ENCODE peak calls at places on chromosomes 6 and 20, in six cellular contexts. One of them, this sample, is unnamed.
A peak's percentile ranks its signal among the peaks of the same experiment; 100 is the strongest.

GRCh38 chr20:50721881-50722281 is 9.5 kb upstream of the PARD6B start:
- DNase-seq in right cardiac atrium: peak; percentile 73
- DNase-seq in stomach: peak; percentile 31
- DNase-seq in A549: no peak
- DNase-seq in heart right ventricle: peak; percentile 52
- DNase-seq in astrocyte: no peak
- DNase-seq in this sample: no peak

GRCh38 chr6:21188505-21189223 is 404.9 kb upstream of the SOX4 start:
- DNase-seq in right cardiac atrium: no peak
- DNase-seq in stomach: no peak
- DNase-seq in A549: no peak
- DNase-seq in heart right ventricle: no peak
- DNase-seq in astrocyte: no peak
- DNase-seq in this sample: no peak

GRCh38 chr6:14031516-14031915 is 86.1 kb upstream of the CD83 start:
- DNase-seq in right cardiac atrium: no peak
- DNase-seq in stomach: no peak
- DNase-seq in A549: no peak
- DNase-seq in heart right ventricle: no peak
- DNase-seq in astrocyte: peak; percentile 52
- DNase-seq in this sample: no peak

GRCh38 chr20:32527447-32528055 is 57.6 kb downstream of the NOL4L start:
- DNase-seq in right cardiac atrium: peak; percentile 80
- DNase-seq in stomach: no peak
- DNase-seq in A549: no peak
- DNase-seq in heart right ventricle: no peak
- DNase-seq in astrocyte: no peak
- DNase-seq in this sample: no peak

GRCh38 chr20:48205786-48206185 is 420.5 kb upstream of the SULF2 start:
- DNase-seq in right cardiac atrium: no peak
- DNase-seq in stomach: no peak
- DNase-seq in A549: no peak
- DNase-seq in heart right ventricle: no peak
- DNase-seq in astrocyte: no peak
- DNase-seq in this sample: no peak

GRCh38 chr20:1341561-1342265 is 12.8 kb upstream of the SDCBP2 start:
- DNase-seq in right cardiac atrium: no peak
- DNase-seq in stomach: no peak
- DNase-seq in A549: no peak
- DNase-seq in heart right ventricle: no peak
- DNase-seq in astrocyte: peak; percentile 59
- DNase-seq in this sample: no peak

GRCh38 chr20:24866008-24866407 is 83.1 kb upstream of the CST7 start:
- DNase-seq in right cardiac atrium: no peak
- DNase-seq in stomach: no peak
- DNase-seq in A549: no peak
- DNase-seq in heart right ventricle: no peak
- DNase-seq in astrocyte: no peak
- DNase-seq in this sample: no peak

GRCh38 chr20:34180460-34181108 is 60.6 kb upstream of the ASIP start:
- DNase-seq in right cardiac atrium: no peak
- DNase-seq in stomach: no peak
- DNase-seq in A549: no peak
- DNase-seq in heart right ventricle: no peak
- DNase-seq in astrocyte: no peak
- DNase-seq in this sample: no peak

GRCh38 chr6:42405025-42405424 is 46.7 kb downstream of the TRERF1 start:
- DNase-seq in right cardiac atrium: no peak
- DNase-seq in stomach: no peak
- DNase-seq in A549: no peak
- DNase-seq in heart right ventricle: peak; percentile 31
- DNase-seq in astrocyte: peak; percentile 76
- DNase-seq in this sample: no peak

GRCh38 chr6:67680297-67680932 is 954.7 kb upstream of the ADGRB3 start:
- DNase-seq in right cardiac atrium: no peak
- DNase-seq in stomach: no peak
- DNase-seq in A549: no peak
- DNase-seq in heart right ventricle: no peak
- DNase-seq in astrocyte: peak; percentile 46
- DNase-seq in this sample: no peak

GRCh38 chr6:169253341-169253740 is 305 bp downstream of the THBS2 start:
- DNase-seq in right cardiac atrium: no peak
- DNase-seq in stomach: no peak
- DNase-seq in A549: no peak
- DNase-seq in heart right ventricle: no peak
- DNase-seq in astrocyte: no peak
- DNase-seq in this sample: no peak

GRCh38 chr20:35886537-35886936 is 67.8 kb downstream of the SCAND1 start:
- DNase-seq in right cardiac atrium: peak; percentile 73
- DNase-seq in stomach: no peak
- DNase-seq in A549: no peak
- DNase-seq in heart right ventricle: peak; percentile 74
- DNase-seq in astrocyte: no peak
- DNase-seq in this sample: no peak

GRCh38 chr20:7232796-7233195 is 465.3 kb downstream of the BMP2 start:
- DNase-seq in right cardiac atrium: no peak
- DNase-seq in stomach: no peak
- DNase-seq in A549: no peak
- DNase-seq in heart right ventricle: no peak
- DNase-seq in astrocyte: no peak
- DNase-seq in this sample: no peak

GRCh38 chr6:36945301-36945700 is 9.2 kb upstream of the PI16 start:
- DNase-seq in right cardiac atrium: no peak
- DNase-seq in stomach: no peak
- DNase-seq in A549: no peak
- DNase-seq in heart right ventricle: no peak
- DNase-seq in astrocyte: no peak
- DNase-seq in this sample: no peak

GRCh38 chr6:13267142-13267621 is 61.2 kb downstream of the TBC1D7 start:
- DNase-seq in right cardiac atrium: no peak
- DNase-seq in stomach: no peak
- DNase-seq in A549: no peak
- DNase-seq in heart right ventricle: no peak
- DNase-seq in astrocyte: peak; percentile 20
- DNase-seq in this sample: no peak

GRCh38 chr6:170087946-170088348 is 202.9 kb downstream of the DLL1 start:
- DNase-seq in right cardiac atrium: peak; percentile 65
- DNase-seq in stomach: peak; percentile 35
- DNase-seq in A549: no peak
- DNase-seq in heart right ventricle: no peak
- DNase-seq in astrocyte: no peak
- DNase-seq in this sample: no peak

GRCh38 chr6:56757585-56757984 is 114.9 kb upstream of the DST start:
- DNase-seq in right cardiac atrium: no peak
- DNase-seq in stomach: peak; percentile 69
- DNase-seq in A549: peak; percentile 72
- DNase-seq in heart right ventricle: no peak
- DNase-seq in astrocyte: no peak
- DNase-seq in this sample: no peak

GRCh38 chr20:63696311-63696627 is 183 bp upstream of the TNFRSF6B start:
- DNase-seq in right cardiac atrium: peak; percentile 65
- DNase-seq in stomach: no peak
- DNase-seq in A549: no peak
- DNase-seq in heart right ventricle: peak; percentile 12
- DNase-seq in astrocyte: peak; percentile 33
- DNase-seq in this sample: no peak

GRCh38 chr20:10524643-10525042 is 89.5 kb downstream of the SLX4IP start:
- DNase-seq in right cardiac atrium: no peak
- DNase-seq in stomach: no peak
- DNase-seq in A549: peak; percentile 50
- DNase-seq in heart right ventricle: no peak
- DNase-seq in astrocyte: peak; percentile 65
- DNase-seq in this sample: no peak

GRCh38 chr6:142323377-142323776 is 21.6 kb downstream of the ADGRG6 start:
- DNase-seq in right cardiac atrium: no peak
- DNase-seq in stomach: no peak
- DNase-seq in A549: peak; percentile 84
- DNase-seq in heart right ventricle: no peak
- DNase-seq in astrocyte: peak; percentile 16
- DNase-seq in this sample: no peak

GRCh38 chr20:38307371-38308046 is 3.6 kb downstream of the BPI start:
- DNase-seq in right cardiac atrium: no peak
- DNase-seq in stomach: no peak
- DNase-seq in A549: no peak
- DNase-seq in heart right ventricle: no peak
- DNase-seq in astrocyte: peak; percentile 76
- DNase-seq in this sample: no peak

GRCh38 chr20:57584768-57585461 is 24.0 kb downstream of the PCK1 start:
- DNase-seq in right cardiac atrium: no peak
- DNase-seq in stomach: no peak
- DNase-seq in A549: no peak
- DNase-seq in heart right ventricle: no peak
- DNase-seq in astrocyte: no peak
- DNase-seq in this sample: no peak

GRCh38 chr6:158218467-158218866 is 50.3 kb downstream of the GTF2H5 start:
- DNase-seq in right cardiac atrium: no peak
- DNase-seq in stomach: no peak
- DNase-seq in A549: no peak
- DNase-seq in heart right ventricle: no peak
- DNase-seq in astrocyte: no peak
- DNase-seq in this sample: no peak

GRCh38 chr6:87808005-87808757 is 106.1 kb upstream of the AKIRIN2 start:
- DNase-seq in right cardiac atrium: no peak
- DNase-seq in stomach: no peak
- DNase-seq in A549: no peak
- DNase-seq in heart right ventricle: no peak
- DNase-seq in astrocyte: peak; percentile 88
- DNase-seq in this sample: no peak
- H3K9me3 ChIP-seq in right cardiac atrium: no peaks in the 10 kb centered on the region
- H3K9me3 ChIP-seq in stomach: no peaks in the 10 kb centered on the region
- H3K9me3 ChIP-seq in A549: no peaks in the 10 kb centered on the region
- H3K9me3 ChIP-seq in heart right ventricle: no peaks in the 10 kb centered on the region
- H3K9me3 ChIP-seq in astrocyte: no peaks in the 10 kb centered on the region
- H3K9me3 ChIP-seq in this sample: no peaks in the 10 kb centered on the region

DNA sequence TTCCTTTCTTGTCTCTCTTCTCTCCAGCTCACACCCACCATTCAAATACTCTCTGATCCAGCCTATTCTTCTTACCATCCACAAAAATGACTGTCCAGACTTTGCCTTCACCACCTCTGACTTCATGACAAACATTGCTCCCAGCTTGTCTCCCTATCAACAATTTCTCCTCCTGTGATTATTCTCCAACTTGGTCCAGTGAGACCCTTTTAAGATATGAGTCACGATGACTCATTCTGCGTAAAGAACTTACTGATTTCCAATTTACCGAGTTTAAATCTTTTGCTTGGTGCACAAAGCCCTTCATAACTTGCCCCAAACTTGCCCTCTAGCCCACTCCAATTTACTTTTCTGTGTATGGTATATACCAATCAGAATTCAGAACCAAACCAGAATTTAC is 833.2 kb downstream of the MAFB start:
- DNase-seq in right cardiac atrium: no peak
- DNase-seq in stomach: no peak
- DNase-seq in A549: no peak
- DNase-seq in heart right ventricle: no peak
- DNase-seq in astrocyte: peak; percentile 79
- DNase-seq in this sample: no peak
- H3K9me3 ChIP-seq in right cardiac atrium: no peaks in the 10 kb centered on the region
- H3K9me3 ChIP-seq in stomach: no peaks in the 10 kb centered on the region
- H3K9me3 ChIP-seq in A549: no peaks in the 10 kb centered on the region
- H3K9me3 ChIP-seq in heart right ventricle: no peaks in the 10 kb centered on the region
- H3K9me3 ChIP-seq in astrocyte: no peaks in the 10 kb centered on the region
- H3K9me3 ChIP-seq in this sample: no peaks in the 10 kb centered on the region

DNA sequence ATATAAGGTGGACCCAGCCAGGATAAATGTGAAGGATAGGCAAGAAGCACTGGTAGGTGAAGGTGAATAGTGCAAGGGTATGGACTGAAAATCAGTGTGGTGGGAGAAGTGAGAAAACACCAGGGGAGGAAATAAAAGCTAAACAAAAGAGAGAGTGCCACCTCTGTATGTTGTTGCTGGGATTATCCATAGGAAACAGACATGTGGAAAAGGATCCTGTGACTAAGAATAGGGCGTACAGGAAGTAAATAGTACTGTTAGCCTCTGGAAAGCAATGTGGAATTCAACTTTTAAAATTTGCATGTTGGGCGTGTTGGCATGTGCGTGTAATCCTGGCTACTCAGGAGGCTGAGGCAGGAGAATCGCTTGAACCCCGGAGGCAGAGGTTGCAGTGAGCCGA is 661.7 kb downstream of the KIF16B start:
- DNase-seq in right cardiac atrium: no peak
- DNase-seq in stomach: no peak
- DNase-seq in A549: no peak
- DNase-seq in heart right ventricle: no peak
- DNase-seq in astrocyte: no peak
- DNase-seq in this sample: no peak
- H3K9me3 ChIP-seq in right cardiac atrium: no peaks in the 10 kb centered on the region
- H3K9me3 ChIP-seq in stomach: no peaks in the 10 kb centered on the region
- H3K9me3 ChIP-seq in A549: peaks cover 4% of the 10 kb centered on the region
- H3K9me3 ChIP-seq in heart right ventricle: no peaks in the 10 kb centered on the region
- H3K9me3 ChIP-seq in astrocyte: no peaks in the 10 kb centered on the region
- H3K9me3 ChIP-seq in this sample: no peaks in the 10 kb centered on the region

DNA sequence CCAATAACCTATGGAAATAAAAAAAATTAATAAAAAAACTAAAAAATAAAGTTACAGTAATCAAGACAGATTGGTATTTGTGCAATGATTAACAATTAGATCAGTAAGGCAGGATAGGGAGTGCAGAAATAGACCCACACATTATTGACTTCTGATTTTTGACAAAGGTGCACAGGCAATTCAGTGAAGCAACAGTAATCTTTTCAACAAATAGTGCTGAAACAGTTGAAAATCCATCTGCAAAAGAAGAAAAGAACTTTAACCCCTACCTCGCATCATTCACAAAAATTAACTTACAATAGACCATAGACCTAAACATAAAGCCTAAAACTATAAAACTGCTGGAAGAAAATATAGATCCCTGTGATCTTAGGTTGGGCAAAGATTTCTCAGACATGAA is 4.5 kb upstream of the SMLR1 start:
- DNase-seq in right cardiac atrium: no peak
- DNase-seq in stomach: no peak
- DNase-seq in A549: no peak
- DNase-seq in heart right ventricle: no peak
- DNase-seq in astrocyte: no peak
- DNase-seq in this sample: no peak
- H3K9me3 ChIP-seq in right cardiac atrium: no peaks in the 10 kb centered on the region
- H3K9me3 ChIP-seq in stomach: no peaks in the 10 kb centered on the region
- H3K9me3 ChIP-seq in A549: no peaks in the 10 kb centered on the region
- H3K9me3 ChIP-seq in heart right ventricle: peaks cover 4% of the 10 kb centered on the region
- H3K9me3 ChIP-seq in astrocyte: no peaks in the 10 kb centered on the region
- H3K9me3 ChIP-seq in this sample: no peaks in the 10 kb centered on the region

DNA sequence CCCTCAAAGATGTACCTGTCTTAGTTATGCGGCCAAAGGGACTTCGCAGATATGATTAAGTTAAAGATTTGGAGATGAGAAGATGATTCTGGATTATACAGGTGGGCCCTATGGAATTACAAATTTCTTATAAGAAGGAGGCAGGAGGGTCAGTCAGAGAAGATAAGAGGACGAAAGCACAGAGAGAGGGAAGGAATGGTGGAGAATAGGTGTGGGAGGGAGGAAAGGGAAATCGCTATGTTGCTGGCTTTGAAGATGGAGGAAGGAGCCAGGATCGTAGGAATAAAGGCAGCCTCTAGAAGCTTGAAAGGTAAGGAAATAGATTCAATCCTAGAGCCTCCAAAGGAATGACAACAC is 1.2 kb upstream of the TSPYL1 start:
- DNase-seq in right cardiac atrium: no peak
- DNase-seq in stomach: no peak
- DNase-seq in A549: no peak
- DNase-seq in heart right ventricle: no peak
- DNase-seq in astrocyte: no peak
- DNase-seq in this sample: no peak
- H3K9me3 ChIP-seq in right cardiac atrium: no peaks in the 10 kb centered on the region
- H3K9me3 ChIP-seq in stomach: no peaks in the 10 kb centered on the region
- H3K9me3 ChIP-seq in A549: no peaks in the 10 kb centered on the region
- H3K9me3 ChIP-seq in heart right ventricle: no peaks in the 10 kb centered on the region
- H3K9me3 ChIP-seq in astrocyte: no peaks in the 10 kb centered on the region
- H3K9me3 ChIP-seq in this sample: no peaks in the 10 kb centered on the region

This sample was measured in T-helper 17 cell.